ENCODE peak calls at places on chromosomes 6 and 20, in eight cellular contexts. R is OCI-LY7; A is mesendoderm; I is upper lobe of right lung; G is CD4-positive, alpha-beta memory T cell; F is heart right ventricle; D is aorta; W is left ventricle myocardium inferior. L is an unnamed sample.
A peak's percentile ranks its signal among the peaks of the same experiment; 100 is the strongest.

GRCh38 chr20:56391037-56391436 is 978 bp downstream of the AURKA start:
- DNase-seq in R (peak; percentile 46), A (peak; percentile 5), I (no peak), G (no peak), F (no peak), D (no peak), W (no peak), L (no peak)

GRCh38 chr20:13221313-13221672 is 219 bp downstream of the ISM1 start:
- DNase-seq in R (no peak), A (no peak), I (no peak), G (peak; percentile 35), F (no peak), D (no peak), W (no peak), L (no peak)

GRCh38 chr6:21185849-21186478 is 407.6 kb upstream of the SOX4 start:
- DNase-seq in R (no peak), A (peak; percentile 65), I (no peak), G (no peak), F (no peak), D (no peak), W (no peak), L (no peak)

GRCh38 chr6:3229566-3230274 is 2.3 kb upstream of the TUBB2B start:
- DNase-seq in R (peak; percentile 46), A (peak; percentile 79), I (no peak), G (peak; percentile 50), F (no peak), D (no peak), W (no peak), L (no peak)

GRCh38 chr6:5582758-5583157 is 321.4 kb downstream of the FARS2 start:
- DNase-seq in R (no peak), A (peak; percentile 15), I (no peak), G (no peak), F (no peak), D (no peak), W (no peak), L (no peak)

GRCh38 chr20:64080013-64080812 is at the start of gene OPRL1:
- DNase-seq in R (no peak), A (no peak), I (no peak), G (peak; percentile 86), F (no peak), D (no peak), W (no peak), L (no peak)

GRCh38 chr6:96015791-96016776 is at the start of gene FUT9:
- DNase-seq in R (no peak), A (peak; percentile 82), I (no peak), G (no peak), F (no peak), D (no peak), W (no peak), L (peak; percentile 78)

GRCh38 chr6:14371530-14371929 is 254.0 kb downstream of the CD83 start:
- DNase-seq in R (no peak), A (no peak), I (no peak), G (no peak), F (no peak), D (no peak), W (no peak), L (no peak)

GRCh38 chr6:16237242-16237641 is 1.1 kb upstream of the GMPR start:
- DNase-seq in R (no peak), A (no peak), I (no peak), G (no peak), F (no peak), D (no peak), W (no peak), L (no peak)

GRCh38 chr6:157461000-157461915 is 80.3 kb downstream of the ZDHHC14 start:
- DNase-seq in R (no peak), A (peak; percentile 44), I (no peak), G (peak; percentile 52), F (no peak), D (no peak), W (no peak), L (no peak)

GRCh38 chr6:114783083-114783482 is 440.3 kb upstream of the HS3ST5 start:
- DNase-seq in R (no peak), A (peak; percentile 52), I (no peak), G (no peak), F (no peak), D (no peak), W (no peak), L (no peak)

GRCh38 chr6:170316071-170316470 is 9.5 kb downstream of the FAM120B start:
- DNase-seq in R (no peak), A (peak; percentile 28), I (no peak), G (no peak), F (no peak), D (no peak), W (no peak), L (no peak)

GRCh38 chr6:134517145-134517658 is 199.3 kb upstream of the SGK1 start:
- DNase-seq in R (no peak), A (peak; percentile 74), I (peak; percentile 89), G (no peak), F (peak; percentile 72), D (peak; percentile 79), W (peak; percentile 83), L (peak; percentile 90)

GRCh38 chr20:52675414-52675813 is 296.7 kb upstream of the TSHZ2 start:
- DNase-seq in R (no peak), A (no peak), I (no peak), G (no peak), F (no peak), D (no peak), W (no peak), L (no peak)

GRCh38 chr6:36753671-36754485 is 56.3 kb downstream of the RAB44 start:
- DNase-seq in R (peak; percentile 53), A (peak; percentile 46), I (no peak), G (no peak), F (no peak), D (no peak), W (no peak), L (no peak)

GRCh38 chr20:663315-664090 is 10.5 kb upstream of the SRXN1 start:
- DNase-seq in R (no peak), A (peak; percentile 64), I (no peak), G (no peak), F (no peak), D (no peak), W (no peak), L (no peak)

GRCh38 chr20:62505337-62506045 is 29.7 kb upstream of the GATA5 start:
- DNase-seq in R (no peak), A (no peak), I (no peak), G (no peak), F (peak; percentile 4), D (peak; percentile 42), W (no peak), L (no peak)

GRCh38 chr20:38321959-38322598 is 18.1 kb downstream of the BPI start:
- DNase-seq in R (no peak), A (peak; percentile 55), I (no peak), G (no peak), F (no peak), D (no peak), W (no peak), L (no peak)

GRCh38 chr6:122714059-122714458 is 65.5 kb upstream of the FABP7 start:
- DNase-seq in R (no peak), A (no peak), I (no peak), G (no peak), F (no peak), D (no peak), W (no peak), L (no peak)

GRCh38 chr6:150038202-150038830 is 13.0 kb upstream of the RAET1L start:
- DNase-seq in R (no peak), A (peak; percentile 4), I (no peak), G (no peak), F (no peak), D (no peak), W (no peak), L (no peak)

GRCh38 chr6:45163952-45164766 is 164.0 kb upstream of the RUNX2 start:
- DNase-seq in R (no peak), A (peak; percentile 53), I (no peak), G (no peak), F (no peak), D (no peak), W (no peak), L (no peak)

GRCh38 chr20:45345104-45345936 is 2.9 kb downstream of the SDC4 start:
- DNase-seq in R (no peak), A (no peak), I (peak; percentile 94), G (no peak), F (no peak), D (no peak), W (no peak), L (peak; percentile 82)
- H3K27ac ChIP-seq in R (no peak overlapping the region), A (no peak overlapping the region), I (peak overlapping the region; percentile 86), G (no peak overlapping the region), F (peak overlapping the region; percentile 97), D (peak overlapping the region; percentile 100), W (peak overlapping the region; percentile 94), L (peak overlapping the region; percentile 95)

GRCh38 chr6:40715501-40716403 is 128.6 kb upstream of the LRFN2 start:
- DNase-seq in R (no peak), A (no peak), I (no peak), G (no peak), F (no peak), D (no peak), W (peak; percentile 21), L (peak; percentile 40)
- H3K27ac ChIP-seq in R (no peak overlapping the region), A (no peak overlapping the region), I (no peak overlapping the region), G (no peak overlapping the region), F (no peak overlapping the region), D (no peak overlapping the region), W (no peak overlapping the region), L (peak overlapping the region; percentile 71)

DNA sequence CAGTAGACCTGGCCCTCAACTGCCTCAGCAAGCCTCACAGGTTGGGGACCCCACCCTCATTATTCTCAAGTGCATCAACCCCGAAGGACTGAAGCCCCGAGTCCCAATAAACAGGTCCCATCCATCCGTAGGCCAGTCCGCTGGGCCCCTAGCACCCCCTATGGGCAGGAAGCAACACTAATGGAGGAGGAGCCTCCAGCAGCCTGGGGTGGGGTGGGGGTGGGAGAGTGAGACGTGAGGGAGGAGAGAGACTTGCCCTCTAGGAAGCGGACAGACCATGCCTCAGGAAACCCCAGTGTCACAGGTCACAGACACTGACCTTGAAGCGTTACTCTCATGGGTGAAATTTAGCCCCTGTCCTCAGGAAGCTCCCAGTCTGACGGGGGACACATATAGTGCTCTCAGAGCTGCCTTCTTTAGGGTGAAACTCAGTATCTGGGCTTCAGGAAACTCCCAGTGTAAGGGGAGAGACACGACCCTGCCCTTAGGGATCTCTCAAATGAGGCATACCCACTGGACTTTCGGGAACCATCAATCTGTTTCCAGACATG is 125.9 kb downstream of the MRPL14 start:
- DNase-seq in R (peak; percentile 54), A (peak; percentile 95), I (peak; percentile 85), G (no peak), F (no peak), D (peak; percentile 36), W (no peak), L (no peak)
- H3K27ac ChIP-seq in R (no peak overlapping the region), A (peak overlapping the region; percentile 82), I (peak overlapping the region; percentile 63), G (no peak overlapping the region), F (peak overlapping the region; percentile 90), D (no peak overlapping the region), W (peak overlapping the region; percentile 92), L (no peak overlapping the region)

GRCh38 chr6:129691043-129691640 is 18.8 kb downstream of the ARHGAP18 start:
- DNase-seq in R (no peak), A (no peak), I (no peak), G (no peak), F (no peak), D (no peak), W (no peak), L (no peak)
- H3K27ac ChIP-seq in R (no peak overlapping the region), A (no peak overlapping the region), I (no peak overlapping the region), G (no peak overlapping the region), F (no peak overlapping the region), D (no peak overlapping the region), W (no peak overlapping the region), L (no peak overlapping the region)

DNA sequence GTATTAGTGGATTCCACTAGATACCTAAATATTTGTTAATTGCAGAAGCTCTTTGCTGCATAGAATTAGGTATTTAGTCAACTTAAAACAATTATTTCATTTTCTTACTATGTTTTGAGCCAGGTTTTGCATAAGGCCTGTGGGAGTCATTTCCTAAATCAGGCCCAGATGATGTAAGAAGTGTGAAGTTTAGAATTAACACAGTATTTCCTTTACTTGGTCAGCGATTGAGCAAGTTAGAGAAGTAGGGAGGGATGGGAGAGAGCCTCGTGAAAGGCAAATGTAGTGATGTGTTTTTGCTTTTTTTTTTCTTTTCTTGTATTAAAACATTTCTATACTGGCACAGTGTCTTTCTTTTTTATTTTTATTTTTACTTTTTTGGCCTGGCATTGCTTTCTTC is 711.1 kb downstream of the HDGFL1 start:
- DNase-seq in R (no peak), A (peak; percentile 4), I (no peak), G (no peak), F (no peak), D (no peak), W (no peak), L (no peak)
- H3K27ac ChIP-seq in R (no peak overlapping the region), A (no peak overlapping the region), I (no peak overlapping the region), G (no peak overlapping the region), F (no peak overlapping the region), D (no peak overlapping the region), W (no peak overlapping the region), L (no peak overlapping the region)

L was measured in stomach.